ENCODE peak calls at places on chromosomes 12 and 14, in seven cellular contexts. V is GM20000; M is NCI-H1092; L is HL-60; N is stimulated activated CD8-positive, alpha-beta memory T cell treated with anti-CD3 and anti-CD28 coated beads, Interleukin-2, amount 100 ng/mL, for 48 hours; H is LoVo; O is right lobe of liver. E is an unnamed sample.

GRCh38 chr14:101467181-101467926 is 93.9 kb upstream of the DIO3 start:
- DNase-seq in V (no peak), M (no peak), L (no peak), N (no peak), H (no peak), O (peak), E (no peak)

GRCh38 chr12:49972122-49972521 is 625 bp upstream of the AQP6 start:
- DNase-seq in V (no peak), M (no peak), L (no peak), N (no peak), H (no peak), O (no peak), E (no peak)

GRCh38 chr14:94750371-94750770 is 19.5 kb downstream of the GSC start:
- DNase-seq in V (no peak), M (no peak), L (no peak), N (no peak), H (no peak), O (no peak), E (no peak)

GRCh38 chr14:96084796-96085195 is 45.6 kb downstream of the C14orf132 start:
- DNase-seq in V (no peak), M (peak), L (no peak), N (no peak), H (no peak), O (peak), E (peak)

GRCh38 chr12:119208626-119209061 is 29.9 kb downstream of the HSPB8 start:
- DNase-seq in V (no peak), M (no peak), L (no peak), N (no peak), H (peak), O (no peak), E (no peak)

GRCh38 chr14:68736519-68736918 is 56.3 kb downstream of the ZFP36L1 start:
- DNase-seq in V (no peak), M (no peak), L (no peak), N (no peak), H (no peak), O (no peak), E (no peak)

GRCh38 chr14:59359451-59360124 is 105.6 kb downstream of the GPR135 start:
- DNase-seq in V (no peak), M (no peak), L (peak), N (no peak), H (no peak), O (no peak), E (peak)

GRCh38 chr14:102848830-102849521 is 71.7 kb downstream of the TRAF3 start:
- DNase-seq in V (no peak), M (peak), L (no peak), N (no peak), H (no peak), O (no peak), E (no peak)

GRCh38 chr14:70188608-70189540 is at the start of gene SLC8A3:
- DNase-seq in V (peak), M (peak), L (no peak), N (no peak), H (no peak), O (no peak), E (no peak)

GRCh38 chr12:115871714-115872113 is 405.8 kb downstream of the MED13L start:
- DNase-seq in V (peak), M (no peak), L (no peak), N (no peak), H (peak), O (no peak), E (peak)

GRCh38 chr14:77485901-77486678 is 12.5 kb downstream of the ISM2 start:
- DNase-seq in V (no peak), M (no peak), L (no peak), N (no peak), H (no peak), O (no peak), E (no peak)

GRCh38 chr14:66752109-66752508 is 244.2 kb downstream of the GPHN start:
- DNase-seq in V (peak), M (no peak), L (no peak), N (no peak), H (no peak), O (no peak), E (no peak)

GRCh38 chr14:72513994-72514659 is 379.8 kb downstream of the DPF3 start:
- DNase-seq in V (no peak), M (no peak), L (no peak), N (no peak), H (no peak), O (no peak), E (peak)

GRCh38 chr12:52244615-52244994 is 11.6 kb downstream of the KRT7 start:
- DNase-seq in V (no peak), M (no peak), L (no peak), N (no peak), H (no peak), O (no peak), E (no peak)

GRCh38 chr12:102702447-102703114 is 214.5 kb downstream of the PAH start:
- DNase-seq in V (peak), M (no peak), L (peak), N (peak), H (peak), O (peak), E (peak)

GRCh38 chr14:88181072-88181471 is 142.0 kb downstream of the KCNK10 start:
- DNase-seq in V (peak), M (no peak), L (no peak), N (no peak), H (no peak), O (no peak), E (peak)

GRCh38 chr12:116673713-116674112 is 64.2 kb downstream of the SPRING1 start:
- DNase-seq in V (no peak), M (no peak), L (no peak), N (no peak), H (peak), O (no peak), E (no peak)

GRCh38 chr14:39683711-39684110 is 251.5 kb upstream of the FBXO33 start:
- DNase-seq in V (no peak), M (no peak), L (no peak), N (no peak), H (no peak), O (no peak), E (no peak)

GRCh38 chr12:63276537-63277365 is 125.8 kb upstream of the AVPR1A start:
- DNase-seq in V (peak), M (peak), L (peak), N (no peak), H (peak), O (peak), E (peak)

GRCh38 chr14:61948376-61948775 is 186.2 kb downstream of the SNAPC1 start:
- DNase-seq in V (no peak), M (no peak), L (no peak), N (no peak), H (no peak), O (no peak), E (no peak)

GRCh38 chr12:130431176-130431575 is 93.5 kb downstream of the PIWIL1 start:
- DNase-seq in V (no peak), M (no peak), L (no peak), N (no peak), H (no peak), O (no peak), E (no peak)

GRCh38 chr12:32305163-32305562 is 94.2 kb upstream of the FGD4 start:
- DNase-seq in V (no peak), M (no peak), L (peak), N (no peak), H (peak), O (no peak), E (no peak)

GRCh38 chr12:65728913-65729793 is 95.1 kb upstream of the HMGA2 start:
- DNase-seq in V (no peak), M (no peak), L (no peak), N (no peak), H (peak), O (no peak), E (no peak)

GRCh38 chr14:74240794-74241610 is 1.8 kb downstream of the VSX2 start:
- DNase-seq in V (peak), M (no peak), L (no peak), N (no peak), H (no peak), O (no peak), E (no peak)

GRCh38 chr12:99271071-99271470 is 376.5 kb upstream of the GARIN6 start:
- DNase-seq in V (no peak), M (no peak), L (no peak), N (no peak), H (peak), O (no peak), E (no peak)

GRCh38 chr14:47262801-47263200 is 412.6 kb downstream of the MDGA2 start:
- DNase-seq in V (no peak), M (no peak), L (no peak), N (no peak), H (no peak), O (no peak), E (no peak)